ENCODE peak calls at places on chromosomes 13 and 19, in six cellular contexts. E is ascending aorta, D is psoas muscle, R is IMR-90, P is heart left ventricle, N is fibroblast of lung. U is an unnamed sample. For H3K4me1, the result is how much of the 10 kb centered on the place peaks cover.

GRCh38 chr19:2491130-2491801 is 15.3 kb downstream of the GADD45B start:
- DNase-seq in D (peak), E (no peak), R (peak), N (peak), P (no peak), U (peak)

GRCh38 chr19:58549664-58550361 is 5.1 kb downstream of the CHMP2A start:
- DNase-seq in P (no peak), R (no peak), E (no peak), N (no peak), D (no peak), U (no peak)

GRCh38 chr13:114142640-114143490 is 10.4 kb upstream of the RASA3 start:
- DNase-seq in R (peak), N (peak), D (no peak), P (peak), E (no peak), U (no peak)

GRCh38 chr19:51142119-51142518 is at the start of gene SIGLEC7:
- DNase-seq in N (no peak), D (peak), R (no peak), P (no peak), E (no peak), U (no peak)

GRCh38 chr19:5960005-5961001 is 17.6 kb downstream of the RANBP3 start:
- DNase-seq in R (no peak), P (peak), E (no peak), D (peak), N (no peak), U (no peak)

GRCh38 chr19:34066007-34066656 is 106.2 kb upstream of the LSM14A start:
- DNase-seq in D (no peak), E (no peak), P (no peak), N (no peak), R (no peak), U (no peak)

GRCh38 chr19:53659292-53659691 is 27.5 kb downstream of the DPRX start:
- DNase-seq in N (no peak), R (no peak), P (peak), D (no peak), E (no peak), U (peak)

GRCh38 chr13:53254495-53254894 is 225.9 kb downstream of the OLFM4 start:
- DNase-seq in E (no peak), D (no peak), P (no peak), R (no peak), N (no peak), U (no peak)

GRCh38 chr19:4115050-4115817 is 8.7 kb downstream of the MAP2K2 start:
- DNase-seq in D (no peak), N (no peak), R (no peak), E (no peak), P (no peak), U (no peak)

GRCh38 chr19:16668176-16668575 is 7.2 kb downstream of the TMEM38A start:
- DNase-seq in N (no peak), E (no peak), D (peak), R (no peak), P (no peak), U (no peak)

GRCh38 chr19:45650722-45651121 is 11.5 kb upstream of the EML2 start:
- DNase-seq in N (no peak), E (no peak), D (no peak), P (no peak), R (no peak), U (no peak)

GRCh38 chr13:20219585-20219984 is 12.5 kb downstream of the GJB6 start:
- DNase-seq in N (no peak), R (no peak), E (no peak), P (no peak), D (no peak), U (no peak)

GRCh38 chr13:28536371-28536770 is 41.4 kb upstream of the FLT1 start:
- DNase-seq in R (no peak), D (no peak), E (no peak), P (no peak), N (no peak), U (no peak)
- H3K27ac ChIP-seq in R (no peak), D (no peak), E (no peak), P (no peak), N (no peak), U (no peak)

DNA sequence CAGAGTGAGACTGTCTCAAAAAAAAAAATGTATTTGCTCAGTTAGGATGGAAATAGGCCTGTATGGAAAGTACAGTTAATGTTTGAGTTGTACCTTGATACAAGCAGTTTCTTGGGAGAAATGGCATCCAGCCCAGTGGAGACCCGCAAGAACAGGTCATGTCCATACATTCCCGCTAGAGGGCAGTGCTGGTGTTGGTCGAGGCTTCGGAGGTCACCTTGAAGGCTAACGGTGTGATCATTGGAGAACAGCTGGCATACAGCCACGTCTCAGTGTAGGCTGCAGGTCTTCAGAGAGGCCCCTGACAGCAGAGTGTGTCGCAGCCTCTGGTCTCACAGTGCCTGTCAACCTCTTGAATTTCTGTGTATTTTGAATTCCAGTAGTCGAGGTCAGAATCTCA is 7.5 kb downstream of the ZNF610 start:
- DNase-seq in R (peak), N (peak), E (no peak), D (peak), P (peak), U (peak)
- TF ChIP-seq CTCF in R (peak), N (peak), E (peak), D (peak), P (peak), U (peak)

DNA sequence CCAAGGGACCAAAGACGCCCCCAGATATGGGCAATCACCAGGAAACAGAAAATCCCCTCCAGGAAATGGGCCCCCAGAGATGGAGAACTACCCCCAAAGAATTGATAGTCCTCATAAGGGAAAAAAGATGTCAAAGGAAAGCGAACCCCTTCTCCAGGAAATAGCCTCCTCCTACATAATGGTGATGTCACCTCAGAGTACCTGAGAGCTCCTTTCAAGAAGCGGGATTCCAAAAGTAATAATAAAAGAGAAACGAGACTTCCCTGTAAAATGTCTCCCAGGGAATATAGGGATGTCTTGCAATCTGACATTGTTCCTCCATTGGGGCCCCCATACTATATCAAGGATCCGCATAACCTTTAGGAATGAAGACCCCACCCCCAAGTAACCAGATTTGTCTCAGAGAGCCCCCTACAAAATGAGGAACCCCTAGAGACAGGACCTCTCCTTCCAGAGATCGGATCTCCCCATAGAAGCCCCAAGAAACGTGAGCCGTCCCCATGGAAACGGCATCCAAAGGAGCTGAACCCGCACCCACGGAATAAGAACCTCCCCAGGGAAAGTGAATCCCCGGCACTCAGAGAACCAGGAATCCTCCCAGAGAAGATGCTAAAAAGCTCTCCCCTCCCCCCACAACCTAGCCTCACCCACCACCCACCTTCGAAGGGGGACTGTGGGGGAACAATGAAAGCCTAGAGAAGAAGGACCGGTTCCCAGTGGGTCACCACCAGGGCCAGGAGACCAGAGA is 909 bp downstream of the CDKN2D start:
- DNase-seq in D (no peak), R (no peak), P (no peak), E (no peak), N (no peak), U (no peak)
- H3K4me1 ChIP-seq in D (under half), R (under half), P (under half), E (under half), N (under half), U (under half)

GRCh38 chr19:48853483-48853882 is 14.9 kb downstream of the PLEKHA4 start:
- DNase-seq in D (no peak), R (no peak), N (no peak), P (no peak), E (no peak), U (no peak)
- H3K27ac ChIP-seq in D (no peak), R (no peak), N (no peak), P (no peak), E (no peak), U (no peak)